ENCODE peak calls at places on chromosomes 5 and 9, in ten cellular contexts. One of them, this sample, is unnamed.

GRCh38 chr9:72983056-72983455 is 30.2 kb upstream of the ALDH1A1 start:
- DNase-seq in sigmoid colon: no peak
- DNase-seq in activated CD4-positive, CD25-positive, alpha-beta regulatory T cell: no peak
- DNase-seq in NCI-H146: no peak
- DNase-seq in HCT116: no peak
- DNase-seq in AG04450: no peak
- DNase-seq in BE2C: no peak
- DNase-seq in HS-27A: no peak
- DNase-seq in naive thymus-derived CD8-positive, alpha-beta T cell: no peak
- DNase-seq in hepatocyte: peak; percentile 15
- DNase-seq in this sample: no peak

GRCh38 chr5:177162379-177162778 is 28.8 kb downstream of the NSD1 start:
- DNase-seq in HS-27A: no peak
- DNase-seq in hepatocyte: no peak
- DNase-seq in activated CD4-positive, CD25-positive, alpha-beta regulatory T cell: no peak
- DNase-seq in BE2C: no peak
- DNase-seq in NCI-H146: no peak
- DNase-seq in naive thymus-derived CD8-positive, alpha-beta T cell: no peak
- DNase-seq in sigmoid colon: no peak
- DNase-seq in AG04450: no peak
- DNase-seq in HCT116: no peak
- DNase-seq in this sample: no peak

GRCh38 chr9:14645648-14646047 is 47.6 kb downstream of the ZDHHC21 start:
- DNase-seq in NCI-H146: no peak
- DNase-seq in HCT116: no peak
- DNase-seq in HS-27A: no peak
- DNase-seq in sigmoid colon: no peak
- DNase-seq in naive thymus-derived CD8-positive, alpha-beta T cell: no peak
- DNase-seq in hepatocyte: no peak
- DNase-seq in BE2C: no peak
- DNase-seq in AG04450: peak; percentile 2
- DNase-seq in activated CD4-positive, CD25-positive, alpha-beta regulatory T cell: no peak
- DNase-seq in this sample: no peak

GRCh38 chr5:93305984-93306383 is 275.0 kb downstream of the NR2F1-AS1 start:
- DNase-seq in activated CD4-positive, CD25-positive, alpha-beta regulatory T cell: no peak
- DNase-seq in naive thymus-derived CD8-positive, alpha-beta T cell: no peak
- DNase-seq in HCT116: no peak
- DNase-seq in sigmoid colon: no peak
- DNase-seq in BE2C: peak; percentile 12
- DNase-seq in hepatocyte: no peak
- DNase-seq in AG04450: no peak
- DNase-seq in HS-27A: no peak
- DNase-seq in NCI-H146: peak; percentile 31
- DNase-seq in this sample: no peak

GRCh38 chr5:162410365-162410764 is 342.8 kb downstream of the GABRG2 start:
- DNase-seq in HS-27A: no peak
- DNase-seq in HCT116: no peak
- DNase-seq in sigmoid colon: no peak
- DNase-seq in AG04450: no peak
- DNase-seq in activated CD4-positive, CD25-positive, alpha-beta regulatory T cell: no peak
- DNase-seq in BE2C: no peak
- DNase-seq in naive thymus-derived CD8-positive, alpha-beta T cell: no peak
- DNase-seq in hepatocyte: no peak
- DNase-seq in NCI-H146: no peak
- DNase-seq in this sample: no peak

GRCh38 chr5:138844812-138845513 is 30.2 kb downstream of the LRRTM2 start:
- DNase-seq in AG04450: peak; percentile 46
- DNase-seq in activated CD4-positive, CD25-positive, alpha-beta regulatory T cell: no peak
- DNase-seq in BE2C: no peak
- DNase-seq in NCI-H146: no peak
- DNase-seq in HCT116: no peak
- DNase-seq in sigmoid colon: no peak
- DNase-seq in hepatocyte: no peak
- DNase-seq in naive thymus-derived CD8-positive, alpha-beta T cell: no peak
- DNase-seq in HS-27A: peak; percentile 17
- DNase-seq in this sample: no peak

GRCh38 chr5:59317023-59317771 is 576.3 kb downstream of the PDE4D start:
- DNase-seq in BE2C: peak; percentile 63
- DNase-seq in activated CD4-positive, CD25-positive, alpha-beta regulatory T cell: no peak
- DNase-seq in NCI-H146: peak; percentile 85
- DNase-seq in AG04450: no peak
- DNase-seq in sigmoid colon: peak; percentile 78
- DNase-seq in HS-27A: no peak
- DNase-seq in naive thymus-derived CD8-positive, alpha-beta T cell: no peak
- DNase-seq in hepatocyte: peak; percentile 39
- DNase-seq in HCT116: no peak
- DNase-seq in this sample: no peak

GRCh38 chr5:143932584-143932983 is 120.6 kb downstream of the HMHB1 start:
- DNase-seq in sigmoid colon: no peak
- DNase-seq in activated CD4-positive, CD25-positive, alpha-beta regulatory T cell: no peak
- DNase-seq in naive thymus-derived CD8-positive, alpha-beta T cell: no peak
- DNase-seq in hepatocyte: no peak
- DNase-seq in BE2C: no peak
- DNase-seq in HCT116: no peak
- DNase-seq in HS-27A: no peak
- DNase-seq in AG04450: no peak
- DNase-seq in NCI-H146: no peak
- DNase-seq in this sample: no peak

GRCh38 chr9:116156621-116157314 is 3.2 kb downstream of the PAPPA start:
- DNase-seq in BE2C: peak; percentile 36
- DNase-seq in NCI-H146: peak; percentile 10
- DNase-seq in AG04450: no peak
- DNase-seq in hepatocyte: peak; percentile 77
- DNase-seq in activated CD4-positive, CD25-positive, alpha-beta regulatory T cell: no peak
- DNase-seq in naive thymus-derived CD8-positive, alpha-beta T cell: no peak
- DNase-seq in HS-27A: no peak
- DNase-seq in HCT116: no peak
- DNase-seq in sigmoid colon: peak; percentile 80
- DNase-seq in this sample: no peak

GRCh38 chr9:106619211-106619610 is 243.8 kb upstream of the ZNF462 start:
- DNase-seq in NCI-H146: no peak
- DNase-seq in HCT116: no peak
- DNase-seq in activated CD4-positive, CD25-positive, alpha-beta regulatory T cell: no peak
- DNase-seq in hepatocyte: no peak
- DNase-seq in HS-27A: peak; percentile 31
- DNase-seq in AG04450: no peak
- DNase-seq in naive thymus-derived CD8-positive, alpha-beta T cell: no peak
- DNase-seq in sigmoid colon: no peak
- DNase-seq in BE2C: no peak
- DNase-seq in this sample: no peak

GRCh38 chr9:77714077-77714549 is 66.0 kb upstream of the GNA14 start:
- DNase-seq in naive thymus-derived CD8-positive, alpha-beta T cell: no peak
- DNase-seq in activated CD4-positive, CD25-positive, alpha-beta regulatory T cell: no peak
- DNase-seq in HS-27A: no peak
- DNase-seq in BE2C: peak; percentile 63
- DNase-seq in HCT116: no peak
- DNase-seq in AG04450: no peak
- DNase-seq in hepatocyte: peak; percentile 14
- DNase-seq in NCI-H146: no peak
- DNase-seq in sigmoid colon: no peak
- DNase-seq in this sample: no peak